ENCODE peak calls at places on chromosomes 12 and 14, in seven cellular contexts. I, G, T, Y, F, B and U are unnamed samples.

GRCh38 chr12:94805749-94806148 is 155.4 kb upstream of the TMCC3 start:
- DNase-seq in Y (peak), T (no peak), F (no peak), I (peak), G (no peak), B (no peak), U (no peak)

GRCh38 chr12:57461904-57462306 is 2.3 kb downstream of the GLI1 start:
- DNase-seq in F (no peak), Y (peak), T (no peak), B (no peak), I (no peak), G (no peak), U (no peak)

GRCh38 chr14:90388437-90388836 is 8.4 kb upstream of the CALM1 start:
- DNase-seq in G (no peak), F (no peak), T (no peak), Y (peak), I (peak), B (no peak), U (no peak)

GRCh38 chr12:100127766-100128508 is 14.7 kb downstream of the BLTP3B start:
- DNase-seq in T (no peak), Y (peak), F (no peak), B (no peak), I (peak), G (no peak), U (no peak)

GRCh38 chr12:115341442-115341841 is 657.5 kb upstream of the TBX3 start:
- DNase-seq in G (no peak), F (peak), T (no peak), B (peak), Y (peak), I (peak), U (no peak)

GRCh38 chr12:92362785-92363184 is 217.1 kb upstream of the BTG1 start:
- DNase-seq in B (no peak), G (no peak), I (no peak), T (no peak), F (no peak), Y (no peak), U (no peak)

GRCh38 chr12:24285413-24285812 is 335.9 kb upstream of the SOX5 start:
- DNase-seq in T (no peak), G (no peak), I (no peak), Y (no peak), F (no peak), B (no peak), U (no peak)

GRCh38 chr12:87157791-87158190 is 871.4 kb downstream of the C12orf50 start:
- DNase-seq in B (no peak), I (peak), Y (peak), T (no peak), F (no peak), G (no peak), U (no peak)

GRCh38 chr14:65703996-65704395 is 291.5 kb downstream of the FUT8 start:
- DNase-seq in I (no peak), Y (no peak), G (no peak), T (no peak), F (no peak), B (no peak), U (no peak)

GRCh38 chr14:80003138-80003537 is 208.2 kb downstream of the DIO2 start:
- DNase-seq in G (peak), Y (peak), I (peak), B (no peak), F (no peak), T (no peak), U (no peak)

GRCh38 chr14:69811227-69811867 is 14.3 kb upstream of the SLC10A1 start:
- DNase-seq in T (no peak), F (no peak), Y (no peak), G (no peak), B (no peak), I (no peak), U (no peak)

GRCh38 chr14:69811868-69812252 is 14.8 kb upstream of the SLC10A1 start:
- DNase-seq in B (no peak), I (no peak), Y (no peak), T (no peak), F (no peak), G (no peak), U (no peak)

GRCh38 chr14:69814397-69814796 is 17.4 kb upstream of the SLC10A1 start:
- DNase-seq in G (no peak), T (no peak), Y (no peak), F (no peak), B (no peak), I (no peak), U (no peak)

GRCh38 chr14:69815556-69815955 is 18.5 kb upstream of the SLC10A1 start:
- DNase-seq in B (no peak), G (no peak), I (no peak), T (no peak), Y (no peak), F (no peak), U (no peak)

GRCh38 chr14:69812725-69813124 is 15.7 kb upstream of the SLC10A1 start:
- DNase-seq in F (no peak), B (no peak), T (no peak), I (no peak), G (no peak), Y (peak), U (no peak)
- TF ChIP-seq CTCF in F (no peak), B (no peak), T (no peak), I (peak), G (no peak), Y (no peak), U (no peak)

GRCh38 chr12:2097617-2098016 is 44.8 kb downstream of the CACNA1C start:
- DNase-seq in B (no peak), T (no peak), G (no peak), F (no peak), I (no peak), Y (no peak), U (no peak)

GRCh38 chr12:2101798-2102197 is 49.0 kb downstream of the CACNA1C start:
- DNase-seq in B (no peak), I (no peak), Y (no peak), T (no peak), G (no peak), F (no peak), U (no peak)

GRCh38 chr12:2101359-2101758 is 48.6 kb downstream of the CACNA1C start:
- DNase-seq in F (no peak), I (no peak), Y (no peak), B (no peak), T (no peak), G (no peak), U (no peak)

GRCh38 chr12:2098852-2099251 is 46.1 kb downstream of the CACNA1C start:
- DNase-seq in I (no peak), B (no peak), F (no peak), Y (no peak), G (no peak), T (no peak), U (no peak)

DNA sequence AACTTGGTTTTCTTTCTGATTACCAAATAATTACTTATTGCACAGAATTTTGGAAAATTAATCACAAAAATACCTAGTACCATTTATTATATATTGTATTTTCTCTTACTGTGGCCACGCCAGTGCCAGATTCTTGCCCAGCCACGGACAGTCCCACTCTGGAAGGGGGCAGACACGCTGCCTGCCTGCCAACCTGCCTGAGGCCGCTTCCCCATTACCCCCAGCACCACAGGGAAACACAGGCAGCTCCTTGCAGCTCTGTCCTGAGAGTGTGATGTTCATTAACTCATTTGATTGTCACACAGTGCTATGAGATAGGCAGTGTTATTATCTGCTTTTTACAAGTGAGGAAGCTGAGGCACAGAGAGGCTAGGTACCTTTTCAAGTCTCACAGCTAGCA is 46.8 kb downstream of the CACNA1C start:
- DNase-seq in B (no peak), I (no peak), G (no peak), Y (no peak), F (no peak), T (no peak), U (no peak)
- TF ChIP-seq CTCF in B (no peak), I (no peak), G (no peak), Y (no peak), F (no peak), T (no peak), U (no peak)

GRCh38 chr14:93206793-93207467 is at the start of the genes GON7 and UBR7:
- DNase-seq in F (peak), I (peak), Y (peak), G (peak), B (peak), T (peak), U (peak)
- TF ChIP-seq CTCF in F (peak), I (peak), Y (peak), G (peak), B (no peak), T (no peak), U (peak)

GRCh38 chr12:20548592-20548991 is 146.5 kb upstream of the SLCO1C1 start:
- DNase-seq in B (no peak), Y (no peak), G (no peak), T (no peak), F (no peak), I (no peak), U (no peak)

GRCh38 chr12:20547788-20548575 is 147.2 kb upstream of the SLCO1C1 start:
- DNase-seq in I (no peak), G (no peak), Y (no peak), B (no peak), T (no peak), F (no peak), U (no peak)

GRCh38 chr12:20546267-20546666 is 148.9 kb upstream of the SLCO1C1 start:
- DNase-seq in I (no peak), Y (no peak), T (no peak), B (no peak), F (no peak), G (no peak), U (no peak)

GRCh38 chr12:20555015-20555414 is 140.1 kb upstream of the SLCO1C1 start:
- DNase-seq in I (no peak), T (no peak), G (no peak), Y (no peak), B (no peak), F (no peak), U (no peak)

DNA sequence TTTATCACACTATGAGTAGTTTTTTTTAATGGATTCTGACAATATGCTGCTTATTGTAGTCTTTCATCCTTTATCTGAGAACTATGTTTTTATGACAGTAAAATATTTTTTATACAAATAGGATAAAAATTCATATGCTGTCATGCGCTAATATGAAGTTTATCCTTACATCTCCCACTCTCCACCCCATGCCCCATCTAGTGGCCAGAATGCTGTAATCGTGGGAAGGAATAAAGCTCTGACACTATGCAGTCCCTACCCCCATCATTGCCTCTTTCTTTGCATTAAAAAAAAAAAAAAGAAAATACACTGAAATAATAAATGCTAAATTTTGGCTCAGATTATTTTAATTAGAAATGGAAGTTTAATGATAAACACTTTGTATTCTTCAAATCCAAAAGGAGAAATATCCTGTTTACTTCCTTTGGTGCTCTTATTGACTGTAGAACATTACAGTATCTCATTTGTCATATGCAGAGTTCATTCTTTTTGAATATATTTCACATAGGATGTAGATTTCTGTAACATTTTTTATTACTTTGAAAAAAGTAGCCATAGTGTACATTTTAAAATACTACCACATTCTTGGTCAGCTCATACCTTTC is 145.9 kb upstream of the SLCO1C1 start:
- DNase-seq in I (peak), G (no peak), F (no peak), T (no peak), B (no peak), Y (peak), U (peak)
- TF ChIP-seq CTCF in I (peak), G (no peak), F (no peak), T (peak), B (peak), Y (peak), U (peak)

DNA sequence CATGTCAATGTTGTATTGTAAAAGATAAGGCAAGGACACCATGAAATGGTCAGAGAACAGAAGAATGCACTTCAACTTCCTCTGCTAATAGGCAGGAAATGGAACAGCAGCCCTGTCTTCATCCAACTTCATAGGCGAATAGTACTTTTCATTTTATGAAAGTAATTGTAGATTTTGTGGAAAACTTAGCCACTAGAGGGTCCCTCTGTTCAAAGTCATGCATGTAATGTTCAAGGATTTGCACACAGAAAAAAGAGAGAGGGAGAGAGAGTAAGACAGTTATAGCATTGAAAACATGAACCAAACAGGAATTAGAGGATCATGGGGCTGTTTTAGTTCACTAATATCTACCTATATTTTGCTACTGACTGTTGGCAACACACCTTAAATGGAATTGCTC is 172.2 kb downstream of the FLRT2 start:
- DNase-seq in B (no peak), T (no peak), G (no peak), Y (no peak), F (no peak), I (no peak), U (no peak)
- TF ChIP-seq CTCF in B (no peak), T (no peak), G (no peak), Y (no peak), F (no peak), I (no peak), U (no peak)

GRCh38 chr12:75816892-75817291 is 214.7 kb downstream of the PHLDA1 start:
- DNase-seq in B (no peak), G (no peak), F (no peak), T (no peak), I (peak), Y (peak), U (no peak)
- TF ChIP-seq CTCF in B (no peak), G (peak), F (no peak), T (no peak), I (no peak), Y (no peak), U (no peak)

GRCh38 chr14:102495482-102496330 is 13.9 kb downstream of the ANKRD9 start:
- DNase-seq in F (no peak), B (no peak), Y (no peak), G (no peak), T (no peak), I (no peak), U (no peak)
- TF ChIP-seq CTCF in F (no peak), B (no peak), Y (no peak), G (no peak), T (no peak), I (no peak), U (no peak)

DNA sequence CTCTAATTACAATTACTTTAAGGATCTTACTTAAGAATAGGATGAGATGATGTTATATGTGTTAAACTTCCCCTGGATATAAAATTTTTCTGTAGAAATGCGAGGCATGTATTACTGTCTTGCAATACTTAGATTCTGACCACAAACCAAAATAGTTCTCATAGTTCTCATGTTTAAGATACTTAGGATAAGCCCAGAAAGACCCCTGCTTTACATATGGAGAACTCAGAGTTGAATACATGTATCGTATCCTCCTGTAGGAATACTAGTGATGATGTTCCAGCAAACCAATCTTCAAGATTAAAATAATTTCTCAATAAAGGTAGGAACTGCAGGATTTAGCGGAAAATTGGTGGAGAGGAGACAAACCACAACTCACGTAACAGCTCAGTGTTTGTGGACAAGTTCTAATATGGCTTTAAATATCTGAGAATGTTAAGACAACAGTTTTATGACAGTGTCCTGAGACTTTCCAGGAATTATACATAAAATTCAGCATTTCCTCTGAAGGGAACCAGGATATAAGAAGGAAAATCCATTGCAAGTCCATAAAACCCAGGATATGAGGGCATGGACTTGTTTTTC is 114.7 kb upstream of the CRY1 start:
- DNase-seq in G (no peak), B (no peak), I (no peak), T (no peak), Y (no peak), F (no peak), U (no peak)
- TF ChIP-seq CTCF in G (no peak), B (no peak), I (no peak), T (no peak), Y (no peak), F (no peak), U (no peak)

GRCh38 chr14:36522347-36522971 is 2.4 kb upstream of the NKX2-1 start:
- DNase-seq in F (no peak), B (no peak), T (no peak), G (no peak), Y (no peak), I (no peak), U (no peak)

GRCh38 chr14:36524220-36524837 is 4.3 kb upstream of the NKX2-1 start:
- DNase-seq in B (peak), G (no peak), F (no peak), T (no peak), Y (no peak), I (no peak), U (no peak)

GRCh38 chr14:36524874-36525745 is 5.1 kb upstream of the NKX2-1 start:
- DNase-seq in I (no peak), G (no peak), B (peak), F (no peak), T (peak), Y (peak), U (peak)

GRCh38 chr14:36522972-36523685 is 3.1 kb upstream of the NKX2-1 start:
- DNase-seq in Y (no peak), G (no peak), I (no peak), T (no peak), F (no peak), B (no peak), U (no peak)

DNA sequence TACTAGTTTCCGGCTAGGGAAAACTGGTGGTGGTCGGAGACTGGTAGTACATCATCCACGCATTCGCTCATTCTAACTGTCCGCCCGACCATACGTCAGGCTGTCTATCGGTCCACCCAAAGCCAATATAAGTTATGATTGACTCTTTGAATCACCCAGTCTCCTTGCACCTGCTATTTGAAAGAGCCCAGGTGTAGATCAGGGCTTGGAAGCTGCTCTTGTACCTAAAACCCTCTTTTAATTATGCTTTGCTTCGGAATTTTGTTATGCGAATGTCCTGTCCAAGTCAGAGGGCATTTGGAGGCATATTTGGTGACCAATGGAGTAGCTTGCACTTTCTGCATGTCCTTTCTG is 5.7 kb upstream of the NKX2-1 start:
- DNase-seq in I (no peak), F (no peak), T (no peak), G (no peak), Y (no peak), B (no peak), U (no peak)
- TF ChIP-seq CTCF in I (no peak), F (no peak), T (no peak), G (no peak), Y (no peak), B (peak), U (no peak)